ENCODE peak calls at places on chromosome 11, in ten cellular contexts. One of them, this sample, is unnamed.

GRCh38 chr11:748007-748359 is 719 bp downstream of the TALDO1 start:
- DNase-seq in IMR-90: no peak
- DNase-seq in H9: no peak
- DNase-seq in lower lobe of right lung: peak
- DNase-seq in psoas muscle: peak
- DNase-seq in colonic mucosa: peak
- DNase-seq in foreskin fibroblast: no peak
- DNase-seq in body of pancreas: no peak
- DNase-seq in right lobe of liver: no peak
- DNase-seq in GM20000: peak
- DNase-seq in this sample: no peak

GRCh38 chr11:128471138-128471661 is 116.2 kb downstream of the ETS1 start:
- DNase-seq in psoas muscle: no peak
- DNase-seq in right lobe of liver: peak
- DNase-seq in body of pancreas: no peak
- DNase-seq in colonic mucosa: no peak
- DNase-seq in H9: no peak
- DNase-seq in GM20000: peak
- DNase-seq in foreskin fibroblast: no peak
- DNase-seq in lower lobe of right lung: no peak
- DNase-seq in IMR-90: no peak
- DNase-seq in this sample: no peak

GRCh38 chr11:65615950-65616574 is 486 bp downstream of the PCNX3 start:
- DNase-seq in H9: no peak
- DNase-seq in IMR-90: no peak
- DNase-seq in psoas muscle: no peak
- DNase-seq in GM20000: peak
- DNase-seq in colonic mucosa: peak
- DNase-seq in foreskin fibroblast: no peak
- DNase-seq in right lobe of liver: no peak
- DNase-seq in lower lobe of right lung: no peak
- DNase-seq in body of pancreas: no peak
- DNase-seq in this sample: peak

GRCh38 chr11:20647976-20648565 is 21.3 kb upstream of the NELL1 start:
- DNase-seq in right lobe of liver: no peak
- DNase-seq in psoas muscle: no peak
- DNase-seq in IMR-90: peak
- DNase-seq in foreskin fibroblast: peak
- DNase-seq in GM20000: peak
- DNase-seq in body of pancreas: peak
- DNase-seq in H9: peak
- DNase-seq in colonic mucosa: peak
- DNase-seq in lower lobe of right lung: no peak
- DNase-seq in this sample: peak

GRCh38 chr11:103959279-103959930 is 77.0 kb upstream of the DDI1 start:
- DNase-seq in lower lobe of right lung: no peak
- DNase-seq in right lobe of liver: no peak
- DNase-seq in body of pancreas: no peak
- DNase-seq in GM20000: peak
- DNase-seq in psoas muscle: no peak
- DNase-seq in H9: no peak
- DNase-seq in IMR-90: peak
- DNase-seq in foreskin fibroblast: peak
- DNase-seq in colonic mucosa: no peak
- DNase-seq in this sample: no peak

GRCh38 chr11:77471520-77472234 is 2.2 kb downstream of the PAK1 start:
- DNase-seq in IMR-90: no peak
- DNase-seq in psoas muscle: no peak
- DNase-seq in colonic mucosa: peak
- DNase-seq in foreskin fibroblast: no peak
- DNase-seq in right lobe of liver: no peak
- DNase-seq in H9: no peak
- DNase-seq in lower lobe of right lung: no peak
- DNase-seq in body of pancreas: peak
- DNase-seq in GM20000: peak
- DNase-seq in this sample: peak

GRCh38 chr11:77776455-77776854 is 44.1 kb downstream of the RSF1 start:
- DNase-seq in lower lobe of right lung: no peak
- DNase-seq in H9: no peak
- DNase-seq in colonic mucosa: no peak
- DNase-seq in IMR-90: peak
- DNase-seq in GM20000: no peak
- DNase-seq in body of pancreas: no peak
- DNase-seq in right lobe of liver: no peak
- DNase-seq in foreskin fibroblast: no peak
- DNase-seq in psoas muscle: no peak
- DNase-seq in this sample: no peak

GRCh38 chr11:58926695-58927094 is 12.6 kb upstream of the GLYATL1 start:
- DNase-seq in IMR-90: peak
- DNase-seq in right lobe of liver: no peak
- DNase-seq in GM20000: no peak
- DNase-seq in H9: no peak
- DNase-seq in foreskin fibroblast: peak
- DNase-seq in lower lobe of right lung: no peak
- DNase-seq in colonic mucosa: no peak
- DNase-seq in psoas muscle: no peak
- DNase-seq in body of pancreas: no peak
- DNase-seq in this sample: no peak

GRCh38 chr11:108654994-108655631 is 9.8 kb upstream of the DDX10 start:
- DNase-seq in foreskin fibroblast: peak
- DNase-seq in colonic mucosa: peak
- DNase-seq in body of pancreas: peak
- DNase-seq in psoas muscle: no peak
- DNase-seq in right lobe of liver: no peak
- DNase-seq in H9: no peak
- DNase-seq in lower lobe of right lung: no peak
- DNase-seq in IMR-90: peak
- DNase-seq in GM20000: peak
- DNase-seq in this sample: peak

GRCh38 chr11:74989269-74989655 is 529 bp downstream of the NEU3 start:
- DNase-seq in colonic mucosa: peak
- DNase-seq in psoas muscle: no peak
- DNase-seq in body of pancreas: no peak
- DNase-seq in right lobe of liver: no peak
- DNase-seq in foreskin fibroblast: no peak
- DNase-seq in H9: no peak
- DNase-seq in lower lobe of right lung: no peak
- DNase-seq in IMR-90: peak
- DNase-seq in GM20000: peak
- DNase-seq in this sample: no peak

GRCh38 chr11:57290288-57290687 is 34.5 kb downstream of the TNKS1BP1 start:
- DNase-seq in H9: no peak
- DNase-seq in GM20000: no peak
- DNase-seq in colonic mucosa: no peak
- DNase-seq in psoas muscle: no peak
- DNase-seq in IMR-90: peak
- DNase-seq in right lobe of liver: no peak
- DNase-seq in foreskin fibroblast: peak
- DNase-seq in body of pancreas: no peak
- DNase-seq in lower lobe of right lung: no peak
- DNase-seq in this sample: no peak

GRCh38 chr11:94151903-94152677 is 23.4 kb downstream of the PANX1 start:
- DNase-seq in right lobe of liver: peak
- DNase-seq in foreskin fibroblast: peak
- DNase-seq in body of pancreas: no peak
- DNase-seq in colonic mucosa: no peak
- DNase-seq in H9: peak
- DNase-seq in psoas muscle: peak
- DNase-seq in lower lobe of right lung: no peak
- DNase-seq in IMR-90: peak
- DNase-seq in GM20000: no peak
- DNase-seq in this sample: no peak

GRCh38 chr11:45285931-45286632 is at the start of gene SYT13:
- DNase-seq in psoas muscle: no peak
- DNase-seq in foreskin fibroblast: no peak
- DNase-seq in lower lobe of right lung: no peak
- DNase-seq in body of pancreas: peak
- DNase-seq in colonic mucosa: peak
- DNase-seq in H9: peak
- DNase-seq in GM20000: no peak
- DNase-seq in right lobe of liver: peak
- DNase-seq in IMR-90: no peak
- DNase-seq in this sample: peak

GRCh38 chr11:12803086-12803826 is 129.0 kb downstream of the TEAD1 start:
- DNase-seq in GM20000: no peak
- DNase-seq in H9: no peak
- DNase-seq in foreskin fibroblast: no peak
- DNase-seq in body of pancreas: no peak
- DNase-seq in colonic mucosa: no peak
- DNase-seq in lower lobe of right lung: no peak
- DNase-seq in psoas muscle: no peak
- DNase-seq in right lobe of liver: no peak
- DNase-seq in IMR-90: peak
- DNase-seq in this sample: no peak

GRCh38 chr11:73359930-73360742 is 16.1 kb upstream of the RELT start:
- DNase-seq in psoas muscle: peak
- DNase-seq in colonic mucosa: no peak
- DNase-seq in GM20000: no peak
- DNase-seq in lower lobe of right lung: no peak
- DNase-seq in body of pancreas: no peak
- DNase-seq in foreskin fibroblast: no peak
- DNase-seq in H9: peak
- DNase-seq in IMR-90: peak
- DNase-seq in right lobe of liver: no peak
- DNase-seq in this sample: peak

GRCh38 chr11:68433541-68433940 is 27.0 kb upstream of the PPP6R3 start:
- DNase-seq in psoas muscle: no peak
- DNase-seq in GM20000: no peak
- DNase-seq in IMR-90: no peak
- DNase-seq in body of pancreas: no peak
- DNase-seq in H9: no peak
- DNase-seq in colonic mucosa: no peak
- DNase-seq in right lobe of liver: no peak
- DNase-seq in foreskin fibroblast: no peak
- DNase-seq in lower lobe of right lung: no peak
- DNase-seq in this sample: no peak

GRCh38 chr11:133249065-133249464 is 283.2 kb downstream of the OPCML start:
- DNase-seq in body of pancreas: no peak
- DNase-seq in H9: no peak
- DNase-seq in lower lobe of right lung: no peak
- DNase-seq in foreskin fibroblast: no peak
- DNase-seq in colonic mucosa: no peak
- DNase-seq in right lobe of liver: no peak
- DNase-seq in GM20000: no peak
- DNase-seq in IMR-90: no peak
- DNase-seq in psoas muscle: no peak
- DNase-seq in this sample: no peak

GRCh38 chr11:9459573-9460321 is 1.1 kb upstream of the ZNF143 start:
- DNase-seq in body of pancreas: peak
- DNase-seq in IMR-90: peak
- DNase-seq in H9: no peak
- DNase-seq in GM20000: no peak
- DNase-seq in foreskin fibroblast: peak
- DNase-seq in right lobe of liver: no peak
- DNase-seq in psoas muscle: no peak
- DNase-seq in lower lobe of right lung: no peak
- DNase-seq in colonic mucosa: peak
- DNase-seq in this sample: no peak

GRCh38 chr11:9462172-9462799 is 1.5 kb downstream of the ZNF143 start:
- DNase-seq in body of pancreas: no peak
- DNase-seq in IMR-90: peak
- DNase-seq in lower lobe of right lung: no peak
- DNase-seq in psoas muscle: no peak
- DNase-seq in GM20000: no peak
- DNase-seq in foreskin fibroblast: no peak
- DNase-seq in colonic mucosa: no peak
- DNase-seq in right lobe of liver: no peak
- DNase-seq in H9: no peak
- DNase-seq in this sample: no peak

GRCh38 chr11:9461068-9461759 is 402 bp downstream of the ZNF143 start:
- DNase-seq in foreskin fibroblast: peak
- DNase-seq in body of pancreas: peak
- DNase-seq in IMR-90: peak
- DNase-seq in right lobe of liver: peak
- DNase-seq in lower lobe of right lung: peak
- DNase-seq in GM20000: peak
- DNase-seq in colonic mucosa: peak
- DNase-seq in H9: no peak
- DNase-seq in psoas muscle: peak
- DNase-seq in this sample: peak

GRCh38 chr11:9461760-9462134 is 935 bp downstream of the ZNF143 start:
- DNase-seq in lower lobe of right lung: no peak
- DNase-seq in body of pancreas: no peak
- DNase-seq in psoas muscle: no peak
- DNase-seq in H9: no peak
- DNase-seq in IMR-90: peak
- DNase-seq in colonic mucosa: no peak
- DNase-seq in foreskin fibroblast: no peak
- DNase-seq in GM20000: no peak
- DNase-seq in right lobe of liver: no peak
- DNase-seq in this sample: no peak

GRCh38 chr11:9460322-9461067 is at the start of gene ZNF143:
- DNase-seq in body of pancreas: peak
- DNase-seq in GM20000: peak
- DNase-seq in psoas muscle: peak
- DNase-seq in IMR-90: peak
- DNase-seq in lower lobe of right lung: peak
- DNase-seq in right lobe of liver: peak
- DNase-seq in foreskin fibroblast: peak
- DNase-seq in H9: peak
- DNase-seq in colonic mucosa: peak
- DNase-seq in this sample: peak
- TF ChIP-seq CTCF in body of pancreas: peak
- TF ChIP-seq CTCF in GM20000: peak
- TF ChIP-seq CTCF in psoas muscle: no peak
- TF ChIP-seq CTCF in IMR-90: no peak
- TF ChIP-seq CTCF in lower lobe of right lung: no peak
- TF ChIP-seq CTCF in right lobe of liver: no peak
- TF ChIP-seq CTCF in foreskin fibroblast: no peak
- TF ChIP-seq CTCF in H9: no peak
- TF ChIP-seq CTCF in colonic mucosa: no peak
- TF ChIP-seq CTCF in this sample: no peak

GRCh38 chr11:60916669-60917206 is 2.8 kb downstream of the TMEM109 start:
- DNase-seq in body of pancreas: no peak
- DNase-seq in IMR-90: no peak
- DNase-seq in lower lobe of right lung: no peak
- DNase-seq in foreskin fibroblast: no peak
- DNase-seq in H9: no peak
- DNase-seq in GM20000: no peak
- DNase-seq in psoas muscle: no peak
- DNase-seq in right lobe of liver: no peak
- DNase-seq in colonic mucosa: no peak
- DNase-seq in this sample: no peak
- TF ChIP-seq CTCF in body of pancreas: no peak
- TF ChIP-seq CTCF in IMR-90: no peak
- TF ChIP-seq CTCF in lower lobe of right lung: no peak
- TF ChIP-seq CTCF in foreskin fibroblast: no peak
- TF ChIP-seq CTCF in H9: no peak
- TF ChIP-seq CTCF in GM20000: no peak
- TF ChIP-seq CTCF in psoas muscle: no peak
- TF ChIP-seq CTCF in right lobe of liver: no peak
- TF ChIP-seq CTCF in colonic mucosa: no peak
- TF ChIP-seq CTCF in this sample: no peak

GRCh38 chr11:93131709-93132108 is 66.1 kb downstream of the SLC36A4 start:
- DNase-seq in colonic mucosa: no peak
- DNase-seq in foreskin fibroblast: no peak
- DNase-seq in right lobe of liver: no peak
- DNase-seq in psoas muscle: no peak
- DNase-seq in IMR-90: no peak
- DNase-seq in GM20000: no peak
- DNase-seq in body of pancreas: no peak
- DNase-seq in H9: no peak
- DNase-seq in lower lobe of right lung: no peak
- DNase-seq in this sample: peak
- TF ChIP-seq CTCF in colonic mucosa: no peak
- TF ChIP-seq CTCF in foreskin fibroblast: no peak
- TF ChIP-seq CTCF in right lobe of liver: no peak
- TF ChIP-seq CTCF in psoas muscle: no peak
- TF ChIP-seq CTCF in IMR-90: peak
- TF ChIP-seq CTCF in GM20000: no peak
- TF ChIP-seq CTCF in body of pancreas: no peak
- TF ChIP-seq CTCF in H9: peak
- TF ChIP-seq CTCF in lower lobe of right lung: no peak
- TF ChIP-seq CTCF in this sample: no peak

GRCh38 chr11:6443269-6444003 is 2.6 kb upstream of the HPX start:
- DNase-seq in lower lobe of right lung: peak
- DNase-seq in right lobe of liver: no peak
- DNase-seq in psoas muscle: peak
- DNase-seq in foreskin fibroblast: peak
- DNase-seq in IMR-90: peak
- DNase-seq in body of pancreas: peak
- DNase-seq in GM20000: peak
- DNase-seq in colonic mucosa: peak
- DNase-seq in H9: peak
- DNase-seq in this sample: peak
- TF ChIP-seq CTCF in lower lobe of right lung: peak
- TF ChIP-seq CTCF in right lobe of liver: peak
- TF ChIP-seq CTCF in psoas muscle: peak
- TF ChIP-seq CTCF in foreskin fibroblast: peak
- TF ChIP-seq CTCF in IMR-90: peak
- TF ChIP-seq CTCF in body of pancreas: peak
- TF ChIP-seq CTCF in GM20000: peak
- TF ChIP-seq CTCF in colonic mucosa: peak
- TF ChIP-seq CTCF in H9: peak
- TF ChIP-seq CTCF in this sample: peak

This sample was measured in endothelial cell.